ENCODE peak calls at places on chromosomes 3 and 15, in five cellular contexts. C is Calu3, M is neural crest cell, L is Peyer's patch, H is uterus. V is an unnamed sample.

GRCh38 chr15:88645171-88646087 is 6.6 kb downstream of the ISG20 start:
- DNase-seq in C (no peak), M (no peak), L (peak), H (no peak), V (no peak)

GRCh38 chr15:40072216-40072990 is 33.4 kb upstream of the SRP14 start:
- DNase-seq in C (no peak), M (no peak), L (no peak), H (no peak), V (no peak)

GRCh38 chr3:123353852-123354238 is 95.0 kb downstream of the ADCY5 start:
- DNase-seq in C (no peak), M (no peak), L (no peak), H (no peak), V (no peak)

GRCh38 chr3:134306334-134306733 is 55.7 kb upstream of the RYK start:
- DNase-seq in C (no peak), M (no peak), L (no peak), H (peak), V (no peak)

GRCh38 chr3:132090921-132091320 is 56.1 kb upstream of the CPNE4 start:
- DNase-seq in C (no peak), M (no peak), L (no peak), H (no peak), V (no peak)

GRCh38 chr3:23198801-23199200 is 4.3 kb upstream of the UBE2E2 start:
- DNase-seq in C (no peak), M (no peak), L (no peak), H (no peak), V (no peak)

GRCh38 chr3:184565421-184566211 is 4.0 kb downstream of the EPHB3 start:
- DNase-seq in C (peak), M (no peak), L (peak), H (peak), V (no peak)

GRCh38 chr15:70241031-70241430 is 143.3 kb upstream of the TLE3 start:
- DNase-seq in C (no peak), M (no peak), L (peak), H (no peak), V (no peak)

GRCh38 chr15:100667405-100668320 is 65.3 kb downstream of the ASB7 start:
- DNase-seq in C (no peak), M (no peak), L (no peak), H (peak), V (no peak)

GRCh38 chr3:11653298-11654055 is 9.8 kb upstream of the VGLL4 start:
- DNase-seq in C (no peak), M (no peak), L (no peak), H (no peak), V (no peak)

GRCh38 chr3:38984731-38985130 is 67.0 kb downstream of the SCN11A start:
- DNase-seq in C (no peak), M (no peak), L (no peak), H (no peak), V (no peak)

GRCh38 chr3:97896547-97896946 is 74.7 kb downstream of the CRYBG3 start:
- DNase-seq in C (no peak), M (no peak), L (no peak), H (no peak), V (no peak)

GRCh38 chr3:45035441-45036301 is 9.6 kb downstream of the CLEC3B start:
- DNase-seq in C (no peak), M (no peak), L (no peak), H (peak), V (no peak)

GRCh38 chr15:41805711-41806110 is 22.2 kb upstream of the JMJD7 start:
- DNase-seq in C (no peak), M (no peak), L (no peak), H (no peak), V (no peak)

GRCh38 chr15:73021139-73021621 is 31.1 kb upstream of the NEO1 start:
- DNase-seq in C (no peak), M (peak), L (no peak), H (no peak), V (no peak)

GRCh38 chr3:39189150-39189510 is 3.3 kb downstream of the XIRP1 start:
- DNase-seq in C (no peak), M (no peak), L (no peak), H (no peak), V (no peak)

GRCh38 chr3:32336123-32336518 is 55.5 kb upstream of the CMTM7 start:
- DNase-seq in C (no peak), M (no peak), L (no peak), H (no peak), V (no peak)

GRCh38 chr3:8739757-8740508 is 6.3 kb downstream of the CAV3 start:
- DNase-seq in C (peak), M (no peak), L (no peak), H (no peak), V (no peak)

DNA sequence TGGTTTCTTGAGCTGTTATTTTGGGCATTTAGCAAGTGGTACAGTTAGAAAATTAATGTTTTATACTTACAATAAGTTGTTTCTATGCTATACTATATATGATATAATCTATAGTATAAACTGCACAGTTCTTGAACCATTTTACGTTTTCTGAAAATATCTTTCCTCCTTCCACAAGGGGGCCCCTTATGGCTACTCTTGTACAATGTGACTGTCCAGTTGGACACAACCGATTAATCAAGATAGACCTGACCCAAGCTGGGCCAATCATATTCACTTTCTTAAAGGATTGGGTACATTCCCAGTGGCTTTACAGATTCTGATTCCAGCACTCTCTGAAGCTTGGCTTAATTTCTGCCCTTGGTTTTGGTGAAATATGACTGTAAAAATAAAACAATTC is 953.4 kb downstream of the AGBL1 start:
- DNase-seq in C (no peak), M (no peak), L (no peak), H (no peak), V (no peak)
- TF ChIP-seq CTCF in C (no peak), M (peak), L (no peak), H (no peak), V (no peak)

GRCh38 chr15:25504307-25504706 is 65.5 kb upstream of the UBE3A start:
- DNase-seq in C (no peak), M (no peak), L (no peak), H (no peak), V (no peak)

GRCh38 chr15:25498835-25499234 is 60.0 kb upstream of the UBE3A start:
- DNase-seq in C (no peak), M (no peak), L (no peak), H (no peak), V (no peak)

GRCh38 chr15:25497934-25498333 is 59.1 kb upstream of the UBE3A start:
- DNase-seq in C (no peak), M (no peak), L (no peak), H (no peak), V (no peak)

GRCh38 chr15:25501828-25502446 is 63.1 kb upstream of the UBE3A start:
- DNase-seq in C (no peak), M (no peak), L (no peak), H (no peak), V (no peak)
- TF ChIP-seq CTCF in C (no peak), M (peak), L (no peak), H (peak), V (peak)

GRCh38 chr3:60431599-60431958 is 819.7 kb downstream of the FHIT start:
- DNase-seq in C (peak), M (no peak), L (no peak), H (no peak), V (no peak)
- TF ChIP-seq CTCF in C (no peak), M (no peak), L (no peak), H (no peak), V (no peak)

GRCh38 chr3:58488962-58489361 is 2.9 kb upstream of the KCTD6 start:
- DNase-seq in C (no peak), M (no peak), L (no peak), H (no peak), V (no peak)
- TF ChIP-seq CTCF in C (no peak), M (no peak), L (no peak), H (no peak), V (no peak)